ENCODE peak calls at places on chromosomes 2 and 18, in seven cellular contexts. Z is neural crest cell, S is nephron progenitor cell, T is aorta, Q is amygdala, C is NCI-H774, L is transverse colon. K is an unnamed sample.

GRCh38 chr2:3535794-3536681 is 16.7 kb upstream of the ADI1 start:
- DNase-seq in Z (no peak), S (peak; percentile 32), T (peak; percentile 88), Q (no peak), C (no peak), L (peak; percentile 33), K (peak; percentile 83)

GRCh38 chr2:130261970-130262760 is 63.9 kb upstream of the TUBA3E start:
- DNase-seq in Z (no peak), S (no peak), T (no peak), Q (no peak), C (no peak), L (no peak), K (no peak)

GRCh38 chr2:234145057-234145456 is 94.6 kb downstream of the SPP2 start:
- DNase-seq in Z (no peak), S (no peak), T (no peak), Q (no peak), C (no peak), L (no peak), K (no peak)

GRCh38 chr2:121650554-121650930 is 1.3 kb upstream of the CLASP1 start:
- DNase-seq in Z (no peak), S (no peak), T (no peak), Q (no peak), C (no peak), L (peak; percentile 23), K (no peak)

GRCh38 chr2:241224851-241225438 is 36.5 kb downstream of the ANO7 start:
- DNase-seq in Z (no peak), S (no peak), T (no peak), Q (no peak), C (no peak), L (no peak), K (no peak)

GRCh38 chr2:216636570-216637450 is 3.6 kb downstream of the IGFBP2 start:
- DNase-seq in Z (peak; percentile 23), S (peak; percentile 60), T (peak; percentile 83), Q (no peak), C (no peak), L (peak; percentile 90), K (no peak)

GRCh38 chr18:23135679-23136325 is 517 bp downstream of the CABLES1 start:
- DNase-seq in Z (peak; percentile 28), S (peak; percentile 63), T (peak; percentile 85), Q (no peak), C (peak; percentile 56), L (peak; percentile 40), K (no peak)

GRCh38 chr2:208172125-208172524 is 8.7 kb upstream of the CRYGA start:
- DNase-seq in Z (no peak), S (no peak), T (no peak), Q (no peak), C (no peak), L (no peak), K (no peak)

GRCh38 chr2:53787911-53788289 is 1.1 kb downstream of the ERLEC1 start:
- DNase-seq in Z (no peak), S (no peak), T (no peak), Q (no peak), C (peak; percentile 2), L (no peak), K (no peak)

K was measured in sciatic nerve.